ENCODE peak calls at places on chromosomes 2 and 18, in six cellular contexts. One of them, this sample, is unnamed.

GRCh38 chr2:181063696-181064095 is 83.3 kb downstream of the UBE2E3 start:
- DNase-seq in foreskin fibroblast: no peak
- DNase-seq in breast epithelium: no peak
- DNase-seq in choroid plexus epithelial cell: no peak
- DNase-seq in psoas muscle: no peak
- DNase-seq in stomach: no peak
- DNase-seq in this sample: no peak

GRCh38 chr2:237691908-237692600 is 64.7 kb downstream of the LRRFIP1 start:
- DNase-seq in foreskin fibroblast: peak
- DNase-seq in breast epithelium: peak
- DNase-seq in choroid plexus epithelial cell: peak
- DNase-seq in psoas muscle: peak
- DNase-seq in stomach: peak
- DNase-seq in this sample: peak

GRCh38 chr2:43294973-43295603 is 68.7 kb upstream of the ZFP36L2 start:
- DNase-seq in foreskin fibroblast: peak
- DNase-seq in breast epithelium: no peak
- DNase-seq in choroid plexus epithelial cell: no peak
- DNase-seq in psoas muscle: no peak
- DNase-seq in stomach: no peak
- DNase-seq in this sample: no peak

GRCh38 chr2:227163445-227163997 is 484 bp downstream of the COL4A4 start:
- DNase-seq in foreskin fibroblast: no peak
- DNase-seq in breast epithelium: no peak
- DNase-seq in choroid plexus epithelial cell: no peak
- DNase-seq in psoas muscle: no peak
- DNase-seq in stomach: peak
- DNase-seq in this sample: no peak

GRCh38 chr2:84839851-84840250 is 41.0 kb downstream of the TRABD2A start:
- DNase-seq in foreskin fibroblast: no peak
- DNase-seq in breast epithelium: no peak
- DNase-seq in choroid plexus epithelial cell: no peak
- DNase-seq in psoas muscle: no peak
- DNase-seq in stomach: no peak
- DNase-seq in this sample: no peak

GRCh38 chr2:177242136-177242987 is 22.2 kb downstream of the NFE2L2 start:
- DNase-seq in foreskin fibroblast: peak
- DNase-seq in breast epithelium: no peak
- DNase-seq in choroid plexus epithelial cell: peak
- DNase-seq in psoas muscle: no peak
- DNase-seq in stomach: no peak
- DNase-seq in this sample: no peak

GRCh38 chr2:190979906-190980629 is 33.9 kb downstream of the STAT1 start:
- DNase-seq in foreskin fibroblast: peak
- DNase-seq in breast epithelium: peak
- DNase-seq in choroid plexus epithelial cell: peak
- DNase-seq in psoas muscle: peak
- DNase-seq in stomach: peak
- DNase-seq in this sample: no peak

GRCh38 chr18:56532176-56532840 is 106.1 kb downstream of the TXNL1 start:
- DNase-seq in foreskin fibroblast: no peak
- DNase-seq in breast epithelium: no peak
- DNase-seq in choroid plexus epithelial cell: no peak
- DNase-seq in psoas muscle: no peak
- DNase-seq in stomach: no peak
- DNase-seq in this sample: no peak

GRCh38 chr18:22796069-22796468 is 137.1 kb upstream of the RBBP8 start:
- DNase-seq in foreskin fibroblast: no peak
- DNase-seq in breast epithelium: no peak
- DNase-seq in choroid plexus epithelial cell: no peak
- DNase-seq in psoas muscle: no peak
- DNase-seq in stomach: no peak
- DNase-seq in this sample: no peak

GRCh38 chr2:139059617-139060016 is 279.4 kb upstream of the NXPH2 start:
- DNase-seq in foreskin fibroblast: no peak
- DNase-seq in breast epithelium: no peak
- DNase-seq in choroid plexus epithelial cell: no peak
- DNase-seq in psoas muscle: no peak
- DNase-seq in stomach: no peak
- DNase-seq in this sample: no peak

GRCh38 chr2:17583166-17583565 is 42.7 kb downstream of the VSNL1 start:
- DNase-seq in foreskin fibroblast: no peak
- DNase-seq in breast epithelium: no peak
- DNase-seq in choroid plexus epithelial cell: peak
- DNase-seq in psoas muscle: no peak
- DNase-seq in stomach: no peak
- DNase-seq in this sample: no peak

GRCh38 chr2:61763605-61764034 is 90.2 kb downstream of the FAM161A start:
- DNase-seq in foreskin fibroblast: peak
- DNase-seq in breast epithelium: peak
- DNase-seq in choroid plexus epithelial cell: peak
- DNase-seq in psoas muscle: peak
- DNase-seq in stomach: peak
- DNase-seq in this sample: no peak

GRCh38 chr2:19929226-19929625 is 27.4 kb upstream of the TTC32 start:
- DNase-seq in foreskin fibroblast: no peak
- DNase-seq in breast epithelium: no peak
- DNase-seq in choroid plexus epithelial cell: no peak
- DNase-seq in psoas muscle: no peak
- DNase-seq in stomach: no peak
- DNase-seq in this sample: no peak

GRCh38 chr2:56531668-56532420 is 348.1 kb downstream of the CCDC85A start:
- DNase-seq in foreskin fibroblast: no peak
- DNase-seq in breast epithelium: no peak
- DNase-seq in choroid plexus epithelial cell: peak
- DNase-seq in psoas muscle: no peak
- DNase-seq in stomach: no peak
- DNase-seq in this sample: no peak

GRCh38 chr2:190847504-190848201 is 33.0 kb upstream of the GLS start:
- DNase-seq in foreskin fibroblast: no peak
- DNase-seq in breast epithelium: no peak
- DNase-seq in choroid plexus epithelial cell: peak
- DNase-seq in psoas muscle: no peak
- DNase-seq in stomach: no peak
- DNase-seq in this sample: no peak

GRCh38 chr2:211093743-211094303 is 537.4 kb downstream of the CPS1 start:
- DNase-seq in foreskin fibroblast: no peak
- DNase-seq in breast epithelium: no peak
- DNase-seq in choroid plexus epithelial cell: peak
- DNase-seq in psoas muscle: no peak
- DNase-seq in stomach: no peak
- DNase-seq in this sample: no peak

GRCh38 chr2:167147254-167147941 is 259.1 kb downstream of the XIRP2 start:
- DNase-seq in foreskin fibroblast: no peak
- DNase-seq in breast epithelium: no peak
- DNase-seq in choroid plexus epithelial cell: no peak
- DNase-seq in psoas muscle: no peak
- DNase-seq in stomach: no peak
- DNase-seq in this sample: no peak

GRCh38 chr2:18506883-18507519 is 53.5 kb downstream of the RDH14 start:
- DNase-seq in foreskin fibroblast: no peak
- DNase-seq in breast epithelium: no peak
- DNase-seq in choroid plexus epithelial cell: no peak
- DNase-seq in psoas muscle: no peak
- DNase-seq in stomach: no peak
- DNase-seq in this sample: no peak

GRCh38 chr2:224286923-224287322 is 115.0 kb downstream of the FAM124B start:
- DNase-seq in foreskin fibroblast: no peak
- DNase-seq in breast epithelium: no peak
- DNase-seq in choroid plexus epithelial cell: no peak
- DNase-seq in psoas muscle: no peak
- DNase-seq in stomach: no peak
- DNase-seq in this sample: no peak

GRCh38 chr2:119788751-119789150 is 29.0 kb downstream of the PTPN4 start:
- DNase-seq in foreskin fibroblast: no peak
- DNase-seq in breast epithelium: no peak
- DNase-seq in choroid plexus epithelial cell: no peak
- DNase-seq in psoas muscle: no peak
- DNase-seq in stomach: no peak
- DNase-seq in this sample: no peak

GRCh38 chr18:36214811-36215210 is 27.5 kb downstream of the MOCOS start:
- DNase-seq in foreskin fibroblast: no peak
- DNase-seq in breast epithelium: no peak
- DNase-seq in choroid plexus epithelial cell: no peak
- DNase-seq in psoas muscle: no peak
- DNase-seq in stomach: no peak
- DNase-seq in this sample: no peak

GRCh38 chr2:53473236-53473635 is 294.4 kb upstream of the CHAC2 start:
- DNase-seq in foreskin fibroblast: no peak
- DNase-seq in breast epithelium: no peak
- DNase-seq in choroid plexus epithelial cell: no peak
- DNase-seq in psoas muscle: no peak
- DNase-seq in stomach: no peak
- DNase-seq in this sample: no peak

GRCh38 chr18:10379511-10379910 is 74.9 kb upstream of the APCDD1 start:
- DNase-seq in foreskin fibroblast: peak
- DNase-seq in breast epithelium: no peak
- DNase-seq in choroid plexus epithelial cell: no peak
- DNase-seq in psoas muscle: no peak
- DNase-seq in stomach: no peak
- DNase-seq in this sample: no peak

GRCh38 chr2:135587958-135588357 is 56.7 kb downstream of the R3HDM1 start:
- DNase-seq in foreskin fibroblast: no peak
- DNase-seq in breast epithelium: no peak
- DNase-seq in choroid plexus epithelial cell: no peak
- DNase-seq in psoas muscle: no peak
- DNase-seq in stomach: no peak
- DNase-seq in this sample: no peak

GRCh38 chr2:135582383-135582782 is 51.1 kb downstream of the R3HDM1 start:
- DNase-seq in foreskin fibroblast: no peak
- DNase-seq in breast epithelium: no peak
- DNase-seq in choroid plexus epithelial cell: no peak
- DNase-seq in psoas muscle: no peak
- DNase-seq in stomach: no peak
- DNase-seq in this sample: no peak

GRCh38 chr2:135586148-135586547 is 54.9 kb downstream of the R3HDM1 start:
- DNase-seq in foreskin fibroblast: no peak
- DNase-seq in breast epithelium: no peak
- DNase-seq in choroid plexus epithelial cell: no peak
- DNase-seq in psoas muscle: no peak
- DNase-seq in stomach: no peak
- DNase-seq in this sample: no peak

GRCh38 chr2:135581282-135581681 is 50.0 kb downstream of the R3HDM1 start:
- DNase-seq in foreskin fibroblast: no peak
- DNase-seq in breast epithelium: no peak
- DNase-seq in choroid plexus epithelial cell: no peak
- DNase-seq in psoas muscle: no peak
- DNase-seq in stomach: no peak
- DNase-seq in this sample: no peak

DNA sequence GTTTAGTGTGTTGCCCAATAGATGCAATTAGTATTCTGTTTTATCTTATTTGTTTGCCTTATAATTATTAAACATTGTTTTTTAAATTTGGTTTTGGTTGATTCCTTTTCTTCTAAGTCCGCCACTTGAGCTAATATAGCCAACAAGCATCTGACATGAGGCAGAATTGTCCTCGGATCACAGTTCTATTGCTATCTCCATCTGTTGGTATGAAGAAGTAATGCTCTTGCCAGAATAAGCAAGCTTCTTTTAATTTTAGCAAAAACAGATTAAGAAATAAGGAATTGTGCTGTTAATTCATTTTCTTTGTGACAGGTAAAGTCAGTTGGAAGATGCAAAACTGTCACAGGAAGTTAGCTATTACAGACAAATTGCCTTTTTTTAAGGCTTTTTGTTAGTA is 54.3 kb downstream of the R3HDM1 start:
- DNase-seq in foreskin fibroblast: peak
- DNase-seq in breast epithelium: no peak
- DNase-seq in choroid plexus epithelial cell: peak
- DNase-seq in psoas muscle: no peak
- DNase-seq in stomach: no peak
- DNase-seq in this sample: no peak
- TF ChIP-seq CTCF in foreskin fibroblast: peak
- TF ChIP-seq CTCF in breast epithelium: no peak
- TF ChIP-seq CTCF in choroid plexus epithelial cell: peak
- TF ChIP-seq CTCF in psoas muscle: no peak
- TF ChIP-seq CTCF in stomach: no peak
- TF ChIP-seq CTCF in this sample: no peak

GRCh38 chr18:24402209-24402785 is 4.7 kb upstream of the OSBPL1A start:
- DNase-seq in foreskin fibroblast: no peak
- DNase-seq in breast epithelium: no peak
- DNase-seq in choroid plexus epithelial cell: no peak
- DNase-seq in psoas muscle: no peak
- DNase-seq in stomach: no peak
- DNase-seq in this sample: no peak
- TF ChIP-seq CTCF in foreskin fibroblast: no peak
- TF ChIP-seq CTCF in breast epithelium: no peak
- TF ChIP-seq CTCF in choroid plexus epithelial cell: peak
- TF ChIP-seq CTCF in psoas muscle: no peak
- TF ChIP-seq CTCF in stomach: no peak
- TF ChIP-seq CTCF in this sample: no peak

GRCh38 chr2:200765995-200766660 is 45.6 kb upstream of the BZW1 start:
- DNase-seq in foreskin fibroblast: no peak
- DNase-seq in breast epithelium: no peak
- DNase-seq in choroid plexus epithelial cell: no peak
- DNase-seq in psoas muscle: no peak
- DNase-seq in stomach: no peak
- DNase-seq in this sample: no peak

GRCh38 chr2:200770847-200771246 is 40.9 kb upstream of the BZW1 start:
- DNase-seq in foreskin fibroblast: no peak
- DNase-seq in breast epithelium: no peak
- DNase-seq in choroid plexus epithelial cell: no peak
- DNase-seq in psoas muscle: no peak
- DNase-seq in stomach: no peak
- DNase-seq in this sample: no peak

GRCh38 chr2:200763422-200763821 is 48.3 kb upstream of the BZW1 start:
- DNase-seq in foreskin fibroblast: no peak
- DNase-seq in breast epithelium: no peak
- DNase-seq in choroid plexus epithelial cell: no peak
- DNase-seq in psoas muscle: no peak
- DNase-seq in stomach: no peak
- DNase-seq in this sample: no peak

GRCh38 chr2:200765139-200765951 is 46.4 kb upstream of the BZW1 start:
- DNase-seq in foreskin fibroblast: peak
- DNase-seq in breast epithelium: no peak
- DNase-seq in choroid plexus epithelial cell: peak
- DNase-seq in psoas muscle: peak
- DNase-seq in stomach: no peak
- DNase-seq in this sample: no peak

GRCh38 chr2:200767111-200767885 is 44.4 kb upstream of the BZW1 start:
- DNase-seq in foreskin fibroblast: no peak
- DNase-seq in breast epithelium: no peak
- DNase-seq in choroid plexus epithelial cell: no peak
- DNase-seq in psoas muscle: no peak
- DNase-seq in stomach: no peak
- DNase-seq in this sample: no peak
- TF ChIP-seq CTCF in foreskin fibroblast: no peak
- TF ChIP-seq CTCF in breast epithelium: no peak
- TF ChIP-seq CTCF in choroid plexus epithelial cell: no peak
- TF ChIP-seq CTCF in psoas muscle: no peak
- TF ChIP-seq CTCF in stomach: no peak
- TF ChIP-seq CTCF in this sample: no peak

DNA sequence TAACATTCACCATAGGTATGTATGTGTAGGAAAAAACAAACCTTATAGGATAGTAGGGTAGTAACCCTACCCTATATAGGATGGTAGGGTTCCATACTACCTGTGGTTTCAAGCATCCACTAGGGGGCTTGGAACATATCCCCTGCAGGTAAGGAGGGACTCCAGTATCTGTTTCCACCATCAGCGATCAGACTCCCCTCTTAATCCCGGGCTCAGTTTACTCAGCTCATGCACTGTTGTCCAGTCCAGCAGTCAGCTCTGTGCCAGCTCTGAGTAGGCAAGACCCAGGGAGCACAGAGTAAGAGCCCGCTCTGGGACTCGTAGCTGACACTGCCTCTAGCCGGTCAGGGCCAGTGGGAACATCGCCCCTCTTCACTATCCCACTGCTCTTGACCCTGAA is 61.7 kb downstream of the MEX3C start:
- DNase-seq in foreskin fibroblast: no peak
- DNase-seq in breast epithelium: no peak
- DNase-seq in choroid plexus epithelial cell: no peak
- DNase-seq in psoas muscle: no peak
- DNase-seq in stomach: no peak
- DNase-seq in this sample: no peak
- TF ChIP-seq CTCF in foreskin fibroblast: peak
- TF ChIP-seq CTCF in breast epithelium: no peak
- TF ChIP-seq CTCF in choroid plexus epithelial cell: peak
- TF ChIP-seq CTCF in psoas muscle: no peak
- TF ChIP-seq CTCF in stomach: no peak
- TF ChIP-seq CTCF in this sample: peak